ENCODE peak calls at places on chromosomes 2 and 18, in seven cellular contexts. One of them, this sample, is unnamed.

GRCh38 chr2:172226244-172227061 is 123.8 kb upstream of the DLX2 start:
- DNase-seq in A549: no peak
- DNase-seq in GM12878: no peak
- DNase-seq in K562: peak
- DNase-seq in SK-N-SH: no peak
- DNase-seq in HepG2: peak
- DNase-seq in H1: no peak
- DNase-seq in this sample: no peak

GRCh38 chr2:195848119-195848899 is 191.3 kb downstream of the SLC39A10 start:
- DNase-seq in GM12878: no peak
- DNase-seq in SK-N-SH: peak
- DNase-seq in K562: no peak
- DNase-seq in H1: no peak
- DNase-seq in A549: no peak
- DNase-seq in HepG2: no peak
- DNase-seq in this sample: no peak

GRCh38 chr18:31424383-31424988 is 23.1 kb upstream of the DSG3 start:
- DNase-seq in HepG2: peak
- DNase-seq in A549: peak
- DNase-seq in H1: no peak
- DNase-seq in GM12878: no peak
- DNase-seq in K562: peak
- DNase-seq in SK-N-SH: peak
- DNase-seq in this sample: peak

GRCh38 chr2:158965731-158966130 is 2.7 kb upstream of the TANC1 start:
- DNase-seq in SK-N-SH: no peak
- DNase-seq in A549: no peak
- DNase-seq in GM12878: no peak
- DNase-seq in H1: no peak
- DNase-seq in HepG2: no peak
- DNase-seq in K562: no peak
- DNase-seq in this sample: no peak

GRCh38 chr18:57533399-57533884 is 53.1 kb downstream of the FECH start:
- DNase-seq in HepG2: peak
- DNase-seq in A549: no peak
- DNase-seq in H1: no peak
- DNase-seq in SK-N-SH: peak
- DNase-seq in K562: no peak
- DNase-seq in GM12878: no peak
- DNase-seq in this sample: peak

GRCh38 chr2:64654993-64655666 is 1.4 kb upstream of the SERTAD2 start:
- DNase-seq in GM12878: no peak
- DNase-seq in K562: no peak
- DNase-seq in HepG2: peak
- DNase-seq in A549: peak
- DNase-seq in H1: no peak
- DNase-seq in SK-N-SH: no peak
- DNase-seq in this sample: no peak

GRCh38 chr2:197269173-197269572 is 41.4 kb downstream of the ANKRD44 start:
- DNase-seq in K562: no peak
- DNase-seq in HepG2: no peak
- DNase-seq in H1: no peak
- DNase-seq in GM12878: no peak
- DNase-seq in A549: no peak
- DNase-seq in SK-N-SH: no peak
- DNase-seq in this sample: peak

GRCh38 chr2:236309669-236310029 is 45.4 kb upstream of the ASB18 start:
- DNase-seq in H1: peak
- DNase-seq in A549: peak
- DNase-seq in GM12878: no peak
- DNase-seq in K562: peak
- DNase-seq in SK-N-SH: peak
- DNase-seq in HepG2: peak
- DNase-seq in this sample: no peak

GRCh38 chr2:112877423-112877822 is 33.5 kb upstream of the IL37 start:
- DNase-seq in A549: no peak
- DNase-seq in GM12878: no peak
- DNase-seq in K562: no peak
- DNase-seq in H1: no peak
- DNase-seq in SK-N-SH: no peak
- DNase-seq in HepG2: no peak
- DNase-seq in this sample: peak

GRCh38 chr2:234291765-234292204 is 205.1 kb downstream of the ARL4C start:
- DNase-seq in H1: no peak
- DNase-seq in SK-N-SH: no peak
- DNase-seq in K562: no peak
- DNase-seq in GM12878: no peak
- DNase-seq in HepG2: no peak
- DNase-seq in A549: no peak
- DNase-seq in this sample: peak

GRCh38 chr2:195202163-195202845 is 454.7 kb upstream of the SLC39A10 start:
- DNase-seq in SK-N-SH: no peak
- DNase-seq in GM12878: no peak
- DNase-seq in K562: no peak
- DNase-seq in H1: no peak
- DNase-seq in HepG2: no peak
- DNase-seq in A549: no peak
- DNase-seq in this sample: peak

GRCh38 chr18:47316924-47317323 is 65.5 kb upstream of the SKOR2 start:
- DNase-seq in A549: no peak
- DNase-seq in H1: no peak
- DNase-seq in SK-N-SH: no peak
- DNase-seq in GM12878: no peak
- DNase-seq in HepG2: no peak
- DNase-seq in K562: no peak
- DNase-seq in this sample: no peak

GRCh38 chr2:75494137-75494769 is 66.5 kb downstream of the EVA1A start:
- DNase-seq in HepG2: no peak
- DNase-seq in H1: no peak
- DNase-seq in SK-N-SH: no peak
- DNase-seq in A549: no peak
- DNase-seq in GM12878: no peak
- DNase-seq in K562: no peak
- DNase-seq in this sample: peak

GRCh38 chr2:240713071-240713927 is 21.6 kb downstream of the AQP12A start:
- DNase-seq in HepG2: no peak
- DNase-seq in K562: no peak
- DNase-seq in H1: no peak
- DNase-seq in GM12878: no peak
- DNase-seq in A549: no peak
- DNase-seq in SK-N-SH: no peak
- DNase-seq in this sample: no peak

GRCh38 chr2:240319855-240320560 is 115.5 kb upstream of the GPC1 start:
- DNase-seq in HepG2: no peak
- DNase-seq in SK-N-SH: peak
- DNase-seq in H1: peak
- DNase-seq in K562: peak
- DNase-seq in A549: no peak
- DNase-seq in GM12878: no peak
- DNase-seq in this sample: peak

GRCh38 chr2:41781082-41781481 is 266.7 kb upstream of the PKDCC start:
- DNase-seq in SK-N-SH: no peak
- DNase-seq in K562: no peak
- DNase-seq in H1: no peak
- DNase-seq in HepG2: no peak
- DNase-seq in A549: no peak
- DNase-seq in GM12878: no peak
- DNase-seq in this sample: no peak

GRCh38 chr2:241730679-241731293 is 3.6 kb upstream of the D2HGDH start:
- DNase-seq in SK-N-SH: no peak
- DNase-seq in K562: peak
- DNase-seq in HepG2: no peak
- DNase-seq in H1: no peak
- DNase-seq in GM12878: no peak
- DNase-seq in A549: no peak
- DNase-seq in this sample: no peak

GRCh38 chr2:200308001-200308400 is 1.5 kb downstream of the SPATS2L start:
- DNase-seq in A549: no peak
- DNase-seq in K562: no peak
- DNase-seq in HepG2: no peak
- DNase-seq in GM12878: no peak
- DNase-seq in SK-N-SH: no peak
- DNase-seq in H1: no peak
- DNase-seq in this sample: peak

GRCh38 chr2:200308421-200309295 is 2.2 kb downstream of the SPATS2L start:
- DNase-seq in H1: no peak
- DNase-seq in A549: no peak
- DNase-seq in HepG2: no peak
- DNase-seq in K562: no peak
- DNase-seq in GM12878: no peak
- DNase-seq in SK-N-SH: no peak
- DNase-seq in this sample: peak

GRCh38 chr2:200309296-200309846 is 2.9 kb downstream of the SPATS2L start:
- DNase-seq in A549: no peak
- DNase-seq in H1: no peak
- DNase-seq in HepG2: no peak
- DNase-seq in SK-N-SH: no peak
- DNase-seq in GM12878: no peak
- DNase-seq in K562: no peak
- DNase-seq in this sample: no peak

GRCh38 chr2:200310545-200310971 is 4.1 kb downstream of the SPATS2L start:
- DNase-seq in SK-N-SH: no peak
- DNase-seq in H1: no peak
- DNase-seq in HepG2: no peak
- DNase-seq in GM12878: no peak
- DNase-seq in K562: no peak
- DNase-seq in A549: no peak
- DNase-seq in this sample: peak

GRCh38 chr2:200311139-200311538 is 4.6 kb downstream of the SPATS2L start:
- DNase-seq in H1: no peak
- DNase-seq in A549: no peak
- DNase-seq in GM12878: no peak
- DNase-seq in SK-N-SH: no peak
- DNase-seq in HepG2: no peak
- DNase-seq in K562: no peak
- DNase-seq in this sample: no peak
- TF ChIP-seq USF2 in H1: no peak
- TF ChIP-seq USF2 in A549: no peak
- TF ChIP-seq USF2 in GM12878: no peak
- TF ChIP-seq USF2 in SK-N-SH: no peak
- TF ChIP-seq USF2 in HepG2: no peak
- TF ChIP-seq USF2 in K562: no peak
- TF ChIP-seq USF2 in this sample: no peak

DNA sequence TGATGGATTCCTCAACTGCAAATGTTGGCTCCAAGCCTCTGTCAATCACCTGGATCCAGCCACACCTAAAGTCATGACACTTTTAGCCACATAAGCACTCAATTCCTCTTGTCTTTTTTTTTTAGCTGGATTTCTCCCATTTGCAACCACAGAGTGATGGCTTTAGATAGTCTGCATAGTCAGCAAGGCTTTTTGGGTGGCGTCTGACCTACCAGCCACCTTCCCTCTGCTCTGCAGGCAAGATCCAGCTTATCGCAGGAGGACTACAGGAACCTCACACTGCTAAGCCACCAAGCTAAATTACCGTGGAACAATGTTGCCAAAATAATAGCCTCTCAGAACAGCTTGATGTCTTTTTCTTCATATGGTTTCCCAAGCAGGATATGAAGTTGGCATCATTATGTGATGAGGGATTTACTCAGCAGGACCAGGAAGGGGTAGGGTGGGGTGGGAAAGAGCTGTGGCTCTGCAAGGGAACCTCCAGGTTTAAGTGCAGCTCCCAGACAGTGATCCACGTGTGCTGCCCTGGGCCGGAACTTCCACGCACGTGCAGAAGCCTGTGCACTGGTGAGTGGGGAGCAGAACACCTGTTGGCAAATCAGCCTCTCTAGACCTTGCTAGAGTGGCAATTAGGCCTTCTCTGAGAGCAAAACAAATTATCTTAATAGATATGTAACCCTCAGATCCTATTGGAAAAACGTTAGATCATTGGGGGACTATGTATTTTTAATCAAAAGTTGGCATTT is 170.6 kb upstream of the NCK2 start:
- DNase-seq in A549: no peak
- DNase-seq in SK-N-SH: no peak
- DNase-seq in K562: no peak
- DNase-seq in GM12878: no peak
- DNase-seq in H1: no peak
- DNase-seq in HepG2: no peak
- DNase-seq in this sample: no peak
- H3K4me3 ChIP-seq in A549: no peak
- H3K4me3 ChIP-seq in SK-N-SH: no peak
- H3K4me3 ChIP-seq in K562: no peak
- H3K4me3 ChIP-seq in GM12878: no peak
- H3K4me3 ChIP-seq in H1: no peak
- H3K4me3 ChIP-seq in HepG2: no peak
- H3K4me3 ChIP-seq in this sample: no peak

DNA sequence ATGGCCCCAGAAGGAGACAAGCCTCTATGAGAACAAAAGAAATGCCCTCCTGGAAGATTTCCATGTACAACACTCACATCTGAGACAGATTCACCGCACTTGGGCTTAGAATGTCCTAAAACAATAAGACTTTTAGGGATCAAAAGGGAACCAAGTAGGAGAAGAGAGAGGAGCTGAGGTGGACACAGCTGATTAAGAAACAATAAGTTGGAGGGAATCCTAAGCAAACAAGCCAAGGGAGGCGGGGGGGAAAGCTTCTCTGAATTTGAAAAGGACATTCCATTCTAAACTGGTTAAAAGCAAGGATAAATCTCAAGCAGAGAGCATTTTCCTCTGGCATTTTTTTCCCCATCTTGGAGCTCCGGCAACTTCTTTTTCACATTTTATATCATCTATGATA is 9.9 kb downstream of the ACVR1 start:
- DNase-seq in HepG2: no peak
- DNase-seq in A549: no peak
- DNase-seq in K562: no peak
- DNase-seq in GM12878: no peak
- DNase-seq in H1: no peak
- DNase-seq in SK-N-SH: no peak
- DNase-seq in this sample: no peak
- TF ChIP-seq USF2 in HepG2: no peak
- TF ChIP-seq USF2 in A549: no peak
- TF ChIP-seq USF2 in K562: no peak
- TF ChIP-seq USF2 in GM12878: no peak
- TF ChIP-seq USF2 in H1: no peak
- TF ChIP-seq USF2 in SK-N-SH: no peak
- TF ChIP-seq USF2 in this sample: no peak

DNA sequence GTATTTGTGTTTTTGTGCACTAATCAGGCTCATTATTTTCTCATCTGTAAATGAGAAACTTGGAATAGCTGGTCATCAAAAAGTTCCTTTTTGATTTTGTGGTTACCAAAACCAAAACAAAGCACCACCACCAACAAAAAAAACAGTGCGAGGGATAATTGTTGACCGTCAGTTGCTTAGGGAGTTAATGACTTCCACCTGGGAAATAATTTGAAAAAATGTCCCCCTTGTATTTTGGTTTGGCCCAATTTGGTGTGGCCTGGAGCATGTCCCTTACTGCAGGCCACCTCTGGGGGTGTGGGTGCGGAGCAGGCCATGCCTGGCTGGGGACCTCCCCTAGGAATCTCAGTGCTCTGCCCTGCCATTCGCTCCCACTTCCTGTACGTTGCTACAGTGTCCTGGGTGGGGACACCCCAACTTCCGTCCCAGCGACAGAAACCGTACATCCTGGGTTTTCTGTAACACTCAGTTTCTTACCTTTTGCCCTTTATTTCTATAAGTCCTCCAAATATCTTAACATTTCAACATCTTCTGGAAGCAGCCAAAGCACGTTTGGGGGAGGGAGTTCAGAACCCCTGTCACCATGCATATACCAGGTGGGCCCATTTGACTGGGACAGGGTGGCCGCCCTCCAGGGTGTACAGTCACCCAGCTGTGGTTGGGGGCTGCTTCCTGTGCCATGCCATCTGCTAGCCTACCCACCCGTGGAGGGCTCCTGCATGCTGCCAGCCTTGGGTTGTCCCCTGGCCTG is 31.3 kb downstream of the NCK2 start:
- DNase-seq in HepG2: no peak
- DNase-seq in SK-N-SH: peak
- DNase-seq in H1: no peak
- DNase-seq in K562: no peak
- DNase-seq in A549: no peak
- DNase-seq in GM12878: no peak
- DNase-seq in this sample: no peak
- H3K4me3 ChIP-seq in HepG2: no peak
- H3K4me3 ChIP-seq in SK-N-SH: no peak
- H3K4me3 ChIP-seq in H1: no peak
- H3K4me3 ChIP-seq in K562: no peak
- H3K4me3 ChIP-seq in A549: no peak
- H3K4me3 ChIP-seq in GM12878: peak
- H3K4me3 ChIP-seq in this sample: no peak